ENCODE peak calls at places on chromosomes 16 and 17, in ten cellular contexts. D, L, R, J, B, N, I, H, E and V are unnamed samples.

GRCh38 chr17:76710863-76711611 is at the start of gene MXRA7:
- DNase-seq in E (no peak), J (no peak), L (peak), R (peak), D (peak), B (peak), I (peak), H (peak), N (peak), V (peak)

GRCh38 chr17:27929990-27930389 is 36.8 kb upstream of the LYRM9 start:
- DNase-seq in I (no peak), R (no peak), B (no peak), D (no peak), E (no peak), J (peak), N (no peak), L (no peak), H (no peak), V (no peak)

GRCh38 chr17:57108656-57109392 is 23.8 kb downstream of the AKAP1 start:
- DNase-seq in J (no peak), R (no peak), N (no peak), L (no peak), D (no peak), B (no peak), I (no peak), E (no peak), H (no peak), V (no peak)

GRCh38 chr16:50470687-50471086 is 77.5 kb upstream of the NKD1 start:
- DNase-seq in B (no peak), N (no peak), L (no peak), E (no peak), D (no peak), H (no peak), J (no peak), R (no peak), I (no peak), V (no peak)

GRCh38 chr17:17132746-17133145 is 73.4 kb downstream of the PLD6 start:
- DNase-seq in N (no peak), R (no peak), J (no peak), E (no peak), I (no peak), B (no peak), H (no peak), L (no peak), D (no peak), V (no peak)

GRCh38 chr16:155031-155398 is 2.6 kb downstream of the HBZ start:
- DNase-seq in L (no peak), J (no peak), H (no peak), D (no peak), R (no peak), B (no peak), I (no peak), E (no peak), N (no peak), V (no peak)

GRCh38 chr17:77560841-77561240 is 397.7 kb upstream of the TNRC6C start:
- DNase-seq in J (no peak), L (no peak), D (no peak), E (no peak), I (no peak), R (no peak), B (no peak), H (no peak), N (no peak), V (no peak)

GRCh38 chr16:1723450-1724147 is 17.6 kb downstream of the MAPK8IP3 start:
- DNase-seq in E (no peak), R (peak), D (peak), J (no peak), H (no peak), N (peak), L (no peak), B (peak), I (no peak), V (peak)

GRCh38 chr16:66604376-66605176 is at the start of gene CMTM3:
- DNase-seq in R (peak), H (no peak), E (no peak), L (peak), N (peak), I (peak), D (no peak), B (peak), J (peak), V (peak)

GRCh38 chr17:978110-979093 is 1.2 kb downstream of the NXN start:
- DNase-seq in N (no peak), H (no peak), J (peak), L (peak), B (no peak), E (no peak), R (no peak), D (no peak), I (no peak), V (no peak)

GRCh38 chr17:30761058-30761457 is 63.4 kb downstream of the CRLF3 start:
- DNase-seq in E (no peak), B (no peak), D (no peak), H (no peak), I (no peak), R (no peak), J (no peak), L (no peak), N (no peak), V (no peak)

GRCh38 chr17:50697076-50697475 is 10.6 kb downstream of the ANKRD40 start:
- DNase-seq in E (no peak), J (no peak), D (no peak), N (no peak), B (no peak), R (no peak), I (no peak), L (no peak), H (no peak), V (no peak)

GRCh38 chr17:21218101-21218500 is 4.1 kb upstream of the TMEM11 start:
- DNase-seq in D (no peak), L (no peak), H (no peak), I (no peak), R (no peak), B (no peak), N (peak), J (no peak), E (no peak), V (no peak)

GRCh38 chr16:3716831-3717234 is 491 bp downstream of the TRAP1 start:
- DNase-seq in R (peak), B (peak), N (peak), J (no peak), D (no peak), H (peak), E (no peak), L (no peak), I (no peak), V (peak)

GRCh38 chr17:18011286-18011685 is 27.7 kb downstream of the ATPAF2 start:
- DNase-seq in R (no peak), I (no peak), L (no peak), E (no peak), J (no peak), B (no peak), N (no peak), D (no peak), H (no peak), V (no peak)

GRCh38 chr17:8125947-8126305 is 2.0 kb upstream of the HES7 start:
- DNase-seq in D (peak), E (no peak), L (peak), B (no peak), H (no peak), J (no peak), R (peak), N (peak), I (no peak), V (no peak)

GRCh38 chr17:67461228-67461780 is 84.2 kb downstream of the PITPNC1 start:
- DNase-seq in I (no peak), R (no peak), H (no peak), E (no peak), L (no peak), J (no peak), B (no peak), D (no peak), N (no peak), V (no peak)

GRCh38 chr17:82862758-82863645 is 23.2 kb upstream of the ZNF750 start:
- DNase-seq in R (no peak), L (peak), J (no peak), I (no peak), E (no peak), B (no peak), H (no peak), N (no peak), D (no peak), V (no peak)

GRCh38 chr17:8015957-8016631 is 13.7 kb downstream of the GUCY2D start:
- DNase-seq in N (no peak), E (no peak), L (peak), B (no peak), I (no peak), J (no peak), D (peak), H (no peak), R (no peak), V (no peak)

GRCh38 chr17:80770881-80771611 is 220.6 kb upstream of the CHMP6 start:
- DNase-seq in D (no peak), I (no peak), H (no peak), J (no peak), E (no peak), R (no peak), N (no peak), L (no peak), B (no peak), V (no peak)

GRCh38 chr17:67575325-67575724 is 142.4 kb upstream of the NOL11 start:
- DNase-seq in E (no peak), R (no peak), J (no peak), B (no peak), L (no peak), N (no peak), I (no peak), H (no peak), D (peak), V (peak)

GRCh38 chr17:37060094-37060493 is 111.3 kb downstream of the AATF start:
- DNase-seq in D (no peak), N (no peak), L (no peak), H (no peak), B (no peak), J (no peak), I (no peak), E (no peak), R (no peak), V (no peak)

GRCh38 chr17:73410586-73411329 is 99.0 kb upstream of the CDC42EP4 start:
- DNase-seq in E (no peak), B (no peak), N (no peak), J (no peak), R (no peak), I (no peak), D (no peak), H (no peak), L (peak), V (no peak)

GRCh38 chr17:66177048-66177447 is 14.9 kb downstream of the CEP112 start:
- DNase-seq in E (no peak), D (no peak), N (no peak), J (no peak), L (no peak), B (no peak), R (no peak), I (no peak), H (no peak), V (no peak)

GRCh38 chr17:75380315-75380714 is 25.2 kb downstream of the GRB2 start:
- DNase-seq in B (no peak), J (no peak), H (no peak), L (no peak), E (no peak), D (no peak), N (no peak), I (no peak), R (no peak), V (no peak)

GRCh38 chr17:50396261-50397110 is 837 bp downstream of the LRRC59 start:
- DNase-seq in H (no peak), I (no peak), E (no peak), R (no peak), N (peak), B (peak), J (peak), L (peak), D (peak), V (peak)

GRCh38 chr16:75266738-75267630 is 15.6 kb upstream of the BCAR1 start:
- DNase-seq in B (no peak), R (no peak), H (no peak), N (no peak), L (no peak), J (no peak), I (no peak), D (no peak), E (no peak), V (no peak)

GRCh38 chr16:75264531-75264998 is 13.1 kb upstream of the BCAR1 start:
- DNase-seq in N (no peak), H (peak), J (no peak), I (no peak), L (no peak), B (no peak), R (no peak), E (no peak), D (no peak), V (no peak)

GRCh38 chr16:75264999-75265910 is 13.8 kb upstream of the BCAR1 start:
- DNase-seq in J (no peak), N (no peak), B (no peak), R (no peak), L (peak), H (no peak), E (no peak), I (no peak), D (peak), V (no peak)

GRCh38 chr16:75267631-75268264 is 16.3 kb upstream of the BCAR1 start:
- DNase-seq in J (no peak), D (peak), H (no peak), R (no peak), B (no peak), I (no peak), N (no peak), L (peak), E (no peak), V (no peak)

DNA sequence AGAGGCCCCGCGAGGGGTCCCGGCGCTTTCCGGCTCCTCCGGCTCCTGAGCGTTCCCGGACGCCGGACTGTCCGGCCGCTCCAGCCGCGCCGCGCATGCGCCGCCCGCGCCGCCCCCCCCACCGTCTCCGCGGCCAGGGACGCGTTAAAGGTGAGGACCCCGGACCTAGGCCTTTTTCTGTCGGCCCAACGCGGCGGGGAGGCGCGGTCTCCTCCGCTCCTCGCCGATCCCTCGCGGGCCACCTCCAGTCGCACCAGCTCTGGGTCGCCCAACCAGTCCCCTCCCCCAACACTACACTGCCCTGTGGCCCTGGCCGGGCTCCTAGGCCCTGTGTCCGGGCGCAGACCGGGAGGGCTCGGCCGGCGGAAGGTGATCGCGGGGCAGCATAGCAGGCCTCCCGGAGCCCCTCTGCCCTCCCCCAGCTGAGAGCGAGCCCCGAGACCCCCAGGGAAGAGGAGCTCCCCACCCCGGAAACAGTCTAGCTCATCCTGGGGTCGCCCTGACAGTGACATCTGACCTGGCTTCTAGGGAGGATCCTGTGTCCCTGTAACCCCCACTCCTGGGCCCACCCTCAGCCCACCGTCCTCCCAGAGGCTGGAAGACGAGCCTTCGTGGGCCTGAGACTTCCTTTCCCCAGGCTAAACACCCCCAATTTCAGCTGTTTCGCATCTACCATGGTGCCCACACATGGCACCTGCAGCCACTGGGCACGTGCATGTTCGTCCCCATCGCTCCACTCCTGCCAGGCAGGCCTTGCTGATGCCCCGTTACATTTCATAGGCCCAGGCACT is 14.7 kb upstream of the BCAR1 start:
- DNase-seq in I (no peak), B (no peak), J (no peak), N (no peak), L (peak), H (peak), E (no peak), D (peak), R (peak), V (peak)
- H3K4me3 ChIP-seq in I (peak), B (peak), J (peak), N (no peak), L (peak), H (peak), E (no peak), D (peak), R (peak), V (peak)

DNA sequence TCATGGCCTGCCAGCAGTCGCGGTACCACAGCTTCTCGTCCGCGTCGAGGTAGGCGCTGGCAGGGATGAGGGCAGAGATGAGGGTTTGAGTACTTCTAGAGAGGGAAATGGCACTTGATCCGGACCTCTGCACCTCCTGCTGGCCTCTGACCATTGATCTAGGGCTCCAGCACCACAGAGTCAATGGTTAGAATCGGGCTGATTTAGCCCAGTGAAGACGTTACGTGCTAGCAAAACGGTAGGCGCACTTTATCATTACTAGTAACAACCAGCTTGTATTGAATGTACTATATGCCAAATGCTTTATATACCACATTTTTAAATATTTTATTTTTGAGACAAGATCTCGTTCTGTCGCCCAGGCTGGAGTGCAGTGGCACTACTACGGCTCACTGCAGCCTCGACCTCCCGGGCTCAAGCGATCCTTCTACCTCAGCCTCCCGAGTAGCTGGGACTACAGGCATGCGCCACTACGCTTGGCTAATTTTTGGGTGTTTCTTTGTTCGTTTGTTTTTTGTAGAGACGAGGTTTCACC is 526 bp downstream of the TSNAXIP1 start:
- DNase-seq in J (no peak), D (no peak), E (no peak), L (peak), B (no peak), N (no peak), R (no peak), I (no peak), H (no peak), V (no peak)
- TF ChIP-seq CTCF in J (no peak), D (no peak), E (no peak), L (no peak), B (no peak), N (no peak), R (no peak), I (no peak), H (no peak), V (peak)

DNA sequence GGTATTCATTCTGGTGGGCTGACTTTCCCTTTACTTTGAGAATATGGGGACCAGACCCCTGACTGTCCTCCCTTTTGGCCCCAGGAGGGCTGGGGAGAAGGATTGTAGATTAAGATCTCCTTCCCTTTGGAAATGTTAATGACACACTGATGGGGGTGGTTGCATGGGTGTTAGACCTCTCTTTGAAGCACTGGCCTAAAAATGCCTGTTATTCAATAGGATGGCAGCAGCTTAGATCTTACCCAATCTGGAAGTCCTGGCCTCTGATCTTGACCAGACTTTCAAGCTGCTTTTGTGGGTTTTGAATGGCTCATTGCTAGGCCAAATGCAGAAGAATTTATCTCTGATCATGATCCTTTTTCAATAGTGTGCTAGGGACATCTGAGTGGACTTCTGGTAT is 25.7 kb downstream of the MAP3K3 start:
- DNase-seq in N (no peak), L (no peak), D (no peak), H (no peak), J (peak), R (no peak), B (no peak), E (no peak), I (no peak), V (no peak)
- H3K4me3 ChIP-seq in N (no peak), L (no peak), D (no peak), H (no peak), J (no peak), R (no peak), B (no peak), E (no peak), I (no peak), V (no peak)

GRCh38 chr17:38510424-38511125 is 82.3 kb downstream of the ARHGAP23 start:
- DNase-seq in J (peak), I (no peak), N (no peak), B (no peak), H (peak), L (peak), R (no peak), D (no peak), E (no peak), V (no peak)
- TF ChIP-seq CTCF in J (no peak), I (no peak), N (no peak), B (no peak), H (no peak), L (no peak), R (no peak), D (no peak), E (no peak), V (no peak)

DNA sequence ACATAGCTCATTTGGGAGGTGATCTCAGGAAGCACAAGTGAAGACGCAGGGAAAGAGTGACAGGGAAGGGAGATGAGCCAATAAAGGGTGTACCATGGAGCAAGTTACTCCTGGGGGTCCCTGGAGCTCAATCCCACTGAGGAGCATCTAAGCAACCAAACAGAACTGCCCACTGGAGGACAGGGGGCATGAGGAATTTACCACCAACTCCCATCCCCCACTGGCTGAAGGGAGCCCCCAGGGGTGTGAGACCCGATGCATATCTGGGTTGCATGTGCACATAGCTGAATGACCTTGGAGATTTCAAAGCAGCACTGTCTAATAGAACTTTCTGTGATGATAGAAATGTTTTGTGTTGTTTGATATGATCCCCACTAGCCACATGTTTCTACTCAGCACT is 29.6 kb downstream of the C16orf82 start:
- DNase-seq in J (no peak), L (no peak), B (no peak), R (no peak), D (no peak), N (no peak), I (no peak), H (no peak), E (no peak), V (no peak)
- H3K4me3 ChIP-seq in J (no peak), L (no peak), B (no peak), R (no peak), D (no peak), N (no peak), I (no peak), H (no peak), E (no peak), V (no peak)

DNA sequence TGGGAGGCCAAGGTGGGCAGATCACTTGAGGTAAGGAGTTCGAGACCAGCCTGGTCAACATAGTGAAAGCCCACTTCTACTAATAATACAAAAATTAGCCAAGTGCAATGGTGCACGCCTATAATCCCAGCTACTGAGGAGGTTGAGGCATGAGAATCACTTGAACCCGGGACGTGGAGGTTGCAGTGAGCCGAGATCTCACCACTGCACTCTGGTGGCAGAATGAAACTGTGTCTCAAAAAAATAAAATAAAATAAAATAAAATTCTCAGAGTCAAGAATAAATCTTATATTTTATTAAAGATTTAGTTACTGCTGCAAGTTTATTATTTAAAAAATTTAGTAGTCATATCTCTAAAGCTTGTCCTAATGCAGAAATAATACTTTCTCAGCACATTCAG is 29.7 kb downstream of the ARL4D start:
- DNase-seq in I (no peak), B (no peak), D (no peak), J (no peak), H (no peak), N (no peak), R (no peak), L (no peak), E (no peak), V (no peak)
- TF ChIP-seq CTCF in I (no peak), B (no peak), D (no peak), J (no peak), H (no peak), N (no peak), R (peak), L (no peak), E (no peak), V (peak)